ENCODE peak calls at places on chromosomes 1 and 21, in four cellular contexts. L, U, V and K are unnamed samples.

GRCh38 chr1:67831850-67832513 is 1.3 kb downstream of the GNG12 start:
- DNase-seq in L (peak; percentile 72), U (peak; percentile 47), V (no peak), K (peak; percentile 78)

GRCh38 chr1:110309768-110310167 is 29.4 kb upstream of the RBM15 start:
- DNase-seq in L (peak; percentile 72), U (no peak), V (no peak), K (peak; percentile 60)

GRCh38 chr1:21293537-21294265 is 3.4 kb upstream of the ECE1 start:
- DNase-seq in L (no peak), U (no peak), V (no peak), K (no peak)

GRCh38 chr1:111628153-111628552 is 8.6 kb downstream of the RAP1A start:
- DNase-seq in L (no peak), U (no peak), V (no peak), K (peak; percentile 6)

GRCh38 chr1:163056832-163057231 is 12.3 kb upstream of the RGS4 start:
- DNase-seq in L (peak; percentile 18), U (no peak), V (no peak), K (peak; percentile 53)

GRCh38 chr1:183989078-183989577 is 48.4 kb downstream of the COLGALT2 start:
- DNase-seq in L (peak; percentile 65), U (peak; percentile 26), V (no peak), K (peak; percentile 54)

GRCh38 chr1:74933500-74933899 is 200.5 kb downstream of the TYW3 start:
- DNase-seq in L (no peak), U (no peak), V (no peak), K (no peak)

GRCh38 chr1:117615474-117615873 is 9.6 kb downstream of the TENT5C start:
- DNase-seq in L (no peak), U (no peak), V (no peak), K (no peak)

GRCh38 chr1:231058416-231059109 is 18.5 kb upstream of the FAM89A start:
- DNase-seq in L (no peak), U (no peak), V (peak; percentile 45), K (no peak)

GRCh38 chr1:42263019-42263418 is 72.0 kb downstream of the FOXJ3 start:
- DNase-seq in L (no peak), U (no peak), V (no peak), K (no peak)

GRCh38 chr1:156245451-156246232 is 2.2 kb downstream of the PAQR6 start:
- DNase-seq in L (peak; percentile 44), U (no peak), V (no peak), K (no peak)

GRCh38 chr1:27150183-27150582 is 4.7 kb downstream of the SLC9A1 start:
- DNase-seq in L (no peak), U (no peak), V (no peak), K (no peak)

GRCh38 chr1:150764617-150765090 is 924 bp downstream of the CTSS start:
- DNase-seq in L (peak; percentile 70), U (no peak), V (peak; percentile 1), K (peak; percentile 59)

GRCh38 chr1:55007626-55008025 is 8.9 kb downstream of the BSND start:
- DNase-seq in L (peak; percentile 85), U (no peak), V (no peak), K (peak; percentile 44)

GRCh38 chr1:22808846-22809501 is 98.3 kb downstream of the EPHB2 start:
- DNase-seq in L (peak; percentile 45), U (no peak), V (no peak), K (peak; percentile 90)

GRCh38 chr21:42513151-42513984 is at the start of gene SLC37A1:
- DNase-seq in L (peak; percentile 28), U (no peak), V (no peak), K (no peak)

GRCh38 chr1:39445573-39445972 is 45.9 kb upstream of the BMP8A start:
- DNase-seq in L (no peak), U (no peak), V (no peak), K (no peak)

GRCh38 chr1:101247404-101248287 is 10.8 kb downstream of the S1PR1 start:
- DNase-seq in L (no peak), U (no peak), V (no peak), K (no peak)

GRCh38 chr1:156711011-156711817 is 5.8 kb upstream of the CRABP2 start:
- DNase-seq in L (no peak), U (no peak), V (no peak), K (no peak)

GRCh38 chr1:241641748-241642592 is 1.8 kb upstream of the CHML start:
- DNase-seq in L (peak; percentile 70), U (no peak), V (peak; percentile 84), K (peak; percentile 53)

GRCh38 chr1:114152211-114153050 is 1.2 kb downstream of the SYT6 start:
- DNase-seq in L (peak; percentile 35), U (no peak), V (no peak), K (peak; percentile 12)

GRCh38 chr1:32989160-32989894 is 24.7 kb upstream of the RNF19B start:
- DNase-seq in L (peak; percentile 98), U (no peak), V (no peak), K (peak; percentile 98)

GRCh38 chr1:31574749-31575372 is 1.5 kb upstream of the TINAGL1 start:
- DNase-seq in L (peak; percentile 95), U (no peak), V (no peak), K (no peak)

GRCh38 chr1:69858534-69858933 is 290.8 kb downstream of the LRRC7 start:
- DNase-seq in L (no peak), U (no peak), V (no peak), K (peak; percentile 18)

GRCh38 chr1:185595835-185596667 is 138.1 kb upstream of the HMCN1 start:
- DNase-seq in L (peak; percentile 76), U (no peak), V (peak; percentile 46), K (peak; percentile 47)

GRCh38 chr1:25642710-25643109 is 26.1 kb downstream of the MAN1C1 start:
- DNase-seq in L (no peak), U (no peak), V (no peak), K (peak; percentile 33)

GRCh38 chr1:240441684-240442083 is 170.3 kb downstream of the GREM2 start:
- DNase-seq in L (no peak), U (no peak), V (no peak), K (no peak)

GRCh38 chr1:11735854-11736745 is at the start of gene AGTRAP:
- DNase-seq in L (peak; percentile 92), U (peak; percentile 89), V (peak; percentile 82), K (peak; percentile 91)
- TF ChIP-seq CTCF in L (no peak), U (no peak), V (peak; percentile 45), K (peak; percentile 14)

GRCh38 chr1:220843481-220844011 is 35.7 kb upstream of the HLX start:
- DNase-seq in L (no peak), U (no peak), V (no peak), K (peak; percentile 38)

DNA sequence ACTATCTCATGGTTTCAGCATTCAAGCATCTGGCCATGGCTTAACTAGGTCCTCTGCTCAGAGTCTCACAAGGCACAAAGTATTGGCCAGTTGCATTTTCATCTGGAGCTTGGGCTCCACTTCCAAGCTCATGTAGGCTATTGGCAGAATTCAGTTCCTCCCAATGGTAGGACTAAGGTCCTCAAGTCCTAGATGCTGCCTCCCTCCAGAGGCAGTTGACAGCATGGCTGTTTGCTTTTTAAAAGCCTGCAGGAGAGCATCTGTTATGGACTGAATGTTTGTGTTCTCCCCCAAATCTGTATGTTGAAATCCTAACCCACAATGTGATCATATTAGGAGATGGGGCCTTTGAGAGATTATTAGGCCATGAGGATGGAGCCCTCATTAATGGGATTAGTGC is 38.0 kb upstream of the HLX start:
- DNase-seq in L (no peak), U (no peak), V (no peak), K (no peak)
- TF ChIP-seq CTCF in L (no peak), U (no peak), V (peak; percentile 5), K (no peak)

GRCh38 chr1:6180215-6180577 is at the start of gene CHD5:
- DNase-seq in L (no peak), U (no peak), V (no peak), K (no peak)
- TF ChIP-seq CTCF in L (no peak), U (no peak), V (peak; percentile 28), K (no peak)

DNA sequence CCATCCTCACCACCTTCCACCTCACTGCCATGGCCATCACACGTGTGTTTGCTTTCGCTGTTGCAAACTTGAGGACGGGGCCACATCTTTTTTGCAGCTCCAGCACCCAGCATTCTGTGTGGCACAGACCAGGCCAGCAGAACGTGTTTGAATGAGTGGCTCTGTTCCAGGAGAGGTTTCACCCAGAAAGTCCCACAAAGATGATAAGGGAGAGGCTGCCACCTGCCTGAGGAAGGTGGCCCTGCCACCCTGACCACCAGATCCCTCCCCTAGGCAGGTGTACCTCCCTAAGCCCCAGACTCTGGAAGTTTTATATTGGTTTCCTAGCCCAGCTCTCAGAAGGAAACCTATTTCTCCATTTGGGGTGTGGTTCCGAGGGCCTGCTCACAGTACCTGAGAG is 252.1 kb downstream of the KAZN start:
- DNase-seq in L (no peak), U (no peak), V (no peak), K (no peak)
- TF ChIP-seq CTCF in L (peak; percentile 31), U (no peak), V (peak; percentile 31), K (no peak)

GRCh38 chr1:172041689-172042088 is 200.4 kb downstream of the DNM3 start:
- DNase-seq in L (peak; percentile 20), U (no peak), V (no peak), K (peak; percentile 58)
- TF ChIP-seq CTCF in L (peak; percentile 52), U (no peak), V (peak; percentile 27), K (peak; percentile 55)

DNA sequence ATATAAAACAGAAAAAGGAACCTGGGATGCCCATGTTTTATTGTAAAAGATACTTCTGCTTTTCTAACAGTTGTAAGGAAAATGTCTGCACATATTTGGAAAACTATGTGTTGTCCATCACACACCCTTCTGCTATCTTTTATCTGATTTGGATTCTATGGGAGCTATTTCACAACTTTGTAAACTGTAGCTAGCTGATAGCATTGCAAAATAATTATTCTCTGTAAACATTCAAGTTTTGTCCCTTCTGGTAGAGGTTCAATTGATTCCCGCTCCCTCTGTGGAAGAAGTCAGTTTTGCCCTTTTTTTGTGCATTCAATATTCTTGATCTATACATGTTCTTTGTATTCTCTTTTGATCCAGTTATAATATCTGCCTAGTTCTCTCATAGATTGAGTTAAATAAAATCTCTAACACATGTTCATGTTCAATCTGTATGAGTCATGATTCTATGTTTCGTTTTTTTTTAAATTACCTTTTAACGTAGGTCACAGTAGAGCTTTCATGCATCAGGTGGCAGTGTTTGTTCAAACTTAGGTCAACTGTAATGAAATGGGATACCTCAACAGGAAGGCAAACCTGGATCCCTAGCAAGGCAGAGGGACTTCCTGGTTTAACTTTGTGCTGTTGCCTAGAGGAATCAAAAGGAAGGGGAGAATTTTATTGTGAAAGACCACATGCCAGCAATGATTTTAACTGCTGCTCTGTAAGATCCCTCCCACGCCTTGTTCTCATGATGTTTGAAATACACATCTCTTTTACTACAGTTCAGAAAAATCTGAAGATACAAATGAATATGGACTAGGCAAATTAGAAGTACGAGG is 26.0 kb upstream of the BCL9 start:
- DNase-seq in L (peak; percentile 71), U (no peak), V (peak; percentile 87), K (peak; percentile 58)
- TF ChIP-seq CTCF in L (peak; percentile 39), U (no peak), V (peak; percentile 78), K (no peak)

GRCh38 chr1:175131100-175131499 is 61.5 kb downstream of the KIAA0040 start:
- DNase-seq in L (no peak), U (no peak), V (no peak), K (no peak)

GRCh38 chr1:175133693-175134435 is 58.7 kb downstream of the KIAA0040 start:
- DNase-seq in L (no peak), U (no peak), V (no peak), K (no peak)

GRCh38 chr1:175137369-175137768 is 55.2 kb downstream of the KIAA0040 start:
- DNase-seq in L (no peak), U (no peak), V (no peak), K (no peak)

GRCh38 chr1:175132456-175132855 is 60.1 kb downstream of the KIAA0040 start:
- DNase-seq in L (no peak), U (no peak), V (no peak), K (peak; percentile 12)

GRCh38 chr1:175134500-175134899 is 58.1 kb downstream of the KIAA0040 start:
- DNase-seq in L (no peak), U (no peak), V (no peak), K (no peak)
- TF ChIP-seq CTCF in L (no peak), U (no peak), V (no peak), K (no peak)